ENCODE peak calls at places on chromosomes 12 and 14, in eight cellular contexts. A is heart right ventricle, B is H7, S is bronchial epithelial cell, U is MG63, P is AG04450, X is Panc1, O is transverse colon. K is an unnamed sample.
A peak's percentile ranks its signal among the peaks of the same experiment; 100 is the strongest.

GRCh38 chr14:92223027-92223426 is 99.9 kb upstream of the SLC24A4 start:
- DNase-seq in X (no peak), A (no peak), U (peak; percentile 32), O (no peak), P (no peak), B (no peak), S (no peak), K (no peak)

GRCh38 chr12:32183646-32184045 is 77.0 kb downstream of the BICD1 start:
- DNase-seq in P (no peak), B (no peak), U (no peak), S (no peak), X (no peak), A (no peak), O (no peak), K (no peak)

GRCh38 chr14:58963873-58964597 is 224.4 kb upstream of the DAAM1 start:
- DNase-seq in P (no peak), U (no peak), X (no peak), B (no peak), A (no peak), O (no peak), S (no peak), K (no peak)

GRCh38 chr12:24600996-24601395 is 347.9 kb downstream of the BCAT1 start:
- DNase-seq in U (peak; percentile 23), P (peak; percentile 29), A (no peak), O (no peak), X (no peak), B (no peak), S (peak; percentile 85), K (peak; percentile 33)

GRCh38 chr12:108373111-108373510 is 34.0 kb upstream of the CMKLR1 start:
- DNase-seq in S (no peak), O (no peak), U (no peak), X (no peak), A (no peak), P (no peak), B (peak; percentile 16), K (no peak)

GRCh38 chr12:16913832-16914490 is 308.0 kb upstream of the LMO3 start:
- DNase-seq in A (no peak), P (no peak), O (no peak), B (no peak), S (peak; percentile 87), X (no peak), U (no peak), K (no peak)

GRCh38 chr12:104280703-104281458 is 22.7 kb upstream of the EID3 start:
- DNase-seq in B (no peak), P (peak; percentile 85), A (no peak), X (no peak), S (peak; percentile 98), U (peak; percentile 70), O (no peak), K (no peak)

GRCh38 chr14:104368751-104369100 is 210.8 kb upstream of the C14orf180 start:
- DNase-seq in P (no peak), A (no peak), B (no peak), U (no peak), O (no peak), X (no peak), S (no peak), K (no peak)

GRCh38 chr12:51590347-51591019 is 550 bp upstream of the SCN8A start:
- DNase-seq in U (peak; percentile 74), B (peak; percentile 96), S (no peak), O (peak; percentile 73), X (no peak), A (peak; percentile 32), P (peak; percentile 27), K (peak; percentile 76)

GRCh38 chr12:51591020-51591901 is at the start of gene SCN8A:
- DNase-seq in P (no peak), S (no peak), B (peak; percentile 95), O (peak; percentile 27), A (peak; percentile 18), U (peak; percentile 58), X (no peak), K (peak; percentile 38)

GRCh38 chr12:51592034-51592705 is 1.1 kb downstream of the SCN8A start:
- DNase-seq in X (no peak), S (no peak), U (no peak), O (no peak), B (peak; percentile 36), P (peak; percentile 33), A (no peak), K (no peak)

GRCh38 chr12:51589060-51589459 is 2.0 kb upstream of the SCN8A start:
- DNase-seq in B (no peak), P (no peak), O (no peak), X (no peak), A (no peak), U (no peak), S (no peak), K (no peak)

DNA sequence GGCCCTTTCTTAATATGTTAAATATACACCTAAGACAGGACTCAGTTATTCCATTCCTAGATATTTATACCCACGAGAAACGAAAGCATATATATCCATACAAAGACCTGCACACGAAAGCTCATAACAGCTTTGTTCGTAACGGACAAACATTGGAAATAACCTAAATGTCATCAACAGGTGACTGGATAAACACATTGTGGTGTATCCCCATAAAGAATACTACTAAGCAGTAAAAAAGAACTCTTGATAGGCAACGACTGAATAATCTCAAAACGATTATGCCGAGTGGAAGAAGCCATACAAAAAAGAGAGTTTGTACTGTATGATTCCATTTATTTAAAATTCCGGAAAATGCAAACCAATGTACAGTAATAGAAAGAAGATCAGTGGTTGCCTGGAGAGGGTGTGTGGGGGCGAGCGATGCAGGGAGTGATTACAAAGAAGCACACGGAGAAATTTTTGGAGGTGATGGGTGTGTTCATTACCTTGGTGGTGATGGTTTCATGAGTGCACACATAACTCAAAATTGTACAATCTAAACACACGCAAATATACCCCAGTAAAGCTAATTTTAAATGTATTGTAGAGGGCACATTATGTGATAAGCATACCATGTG is 1.4 kb upstream of the SCN8A start:
- DNase-seq in P (no peak), X (no peak), O (no peak), A (no peak), U (no peak), B (no peak), S (no peak), K (no peak)
- H3K4me3 ChIP-seq in P (no peak overlapping the region), X (peak overlapping the region; percentile 62), O (no peak overlapping the region), A (no peak overlapping the region), U (peak overlapping the region; percentile 58), B (no peak overlapping the region), S (no peak overlapping the region), K (no peak overlapping the region)

DNA sequence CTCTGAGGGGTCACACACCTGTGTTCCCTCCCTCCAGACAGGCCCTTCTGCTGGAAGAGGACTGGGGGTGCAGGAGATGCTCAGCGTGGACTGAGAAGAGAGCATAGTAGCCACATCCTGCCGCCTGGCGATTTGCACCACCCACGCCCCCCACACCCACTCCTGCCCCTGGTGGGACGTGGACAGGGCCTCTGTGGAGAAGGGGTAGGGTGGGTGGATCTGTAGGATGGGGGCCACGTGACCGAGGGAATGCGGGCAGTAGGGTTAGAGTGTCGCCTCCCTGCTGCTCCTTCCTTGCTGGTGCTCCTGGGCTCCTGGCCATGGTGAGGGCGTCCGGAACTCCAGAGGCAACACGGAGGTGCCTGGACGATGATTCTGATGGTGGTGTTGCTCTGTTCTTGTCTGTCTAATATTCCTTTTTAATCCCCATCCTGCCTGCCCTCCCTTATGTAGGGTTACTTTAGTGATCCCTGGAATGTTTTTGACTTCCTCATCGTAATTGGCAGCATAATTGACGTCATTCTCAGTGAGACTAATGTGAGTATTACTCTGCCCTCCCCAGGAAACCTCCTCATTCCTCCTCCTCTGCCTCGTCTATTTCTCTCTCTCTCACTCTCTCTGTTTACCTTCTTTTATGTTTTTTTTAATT is 161.5 kb upstream of the FKBP4 start:
- DNase-seq in B (no peak), X (no peak), O (no peak), U (no peak), A (no peak), S (no peak), P (no peak), K (no peak)
- H3K4me3 ChIP-seq in B (no peak overlapping the region), X (no peak overlapping the region), O (no peak overlapping the region), U (no peak overlapping the region), A (no peak overlapping the region), S (no peak overlapping the region), P (no peak overlapping the region), K (no peak overlapping the region)

GRCh38 chr14:76918176-76918750 is 92.1 kb downstream of the LRRC74A start:
- DNase-seq in U (peak; percentile 88), S (no peak), B (peak; percentile 73), A (peak; percentile 68), P (peak; percentile 84), X (no peak), O (peak; percentile 52), K (no peak)

GRCh38 chr14:76919811-76920571 is 93.8 kb downstream of the LRRC74A start:
- DNase-seq in A (peak; percentile 67), P (peak; percentile 59), X (no peak), O (peak; percentile 35), S (peak; percentile 31), B (peak; percentile 67), U (peak; percentile 53), K (no peak)

GRCh38 chr14:76920572-76921175 is 94.5 kb downstream of the LRRC74A start:
- DNase-seq in X (no peak), O (no peak), P (no peak), B (peak; percentile 79), S (no peak), A (peak; percentile 53), U (no peak), K (no peak)

GRCh38 chr14:76918751-76919421 is 92.7 kb downstream of the LRRC74A start:
- DNase-seq in S (peak; percentile 96), X (peak; percentile 74), B (peak; percentile 88), U (peak; percentile 96), O (peak; percentile 89), P (peak; percentile 96), A (peak; percentile 93), K (no peak)

DNA sequence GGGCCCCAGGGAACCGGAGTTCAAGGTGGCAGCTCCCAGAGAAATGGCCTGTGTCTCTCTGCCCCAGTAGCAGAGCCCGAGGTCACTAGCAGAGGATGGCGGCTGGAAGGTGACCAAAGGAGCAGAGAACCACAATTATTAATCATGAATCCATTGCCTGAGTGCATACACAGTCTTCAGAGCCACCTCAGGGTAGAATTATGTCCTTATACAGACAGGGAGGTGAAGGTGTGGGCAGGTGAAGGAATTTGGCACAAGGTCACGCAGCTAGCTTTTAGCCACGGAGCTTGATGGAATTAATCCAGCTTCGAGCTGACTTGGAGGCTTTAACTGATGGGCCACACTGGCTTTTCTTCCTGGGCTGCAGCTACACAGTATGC is 93.2 kb downstream of the LRRC74A start:
- DNase-seq in A (no peak), B (no peak), P (no peak), U (no peak), S (peak; percentile 33), X (no peak), O (no peak), K (no peak)
- H3K4me3 ChIP-seq in A (no peak overlapping the region), B (no peak overlapping the region), P (peak overlapping the region; percentile 15), U (no peak overlapping the region), S (no peak overlapping the region), X (no peak overlapping the region), O (no peak overlapping the region), K (no peak overlapping the region)

GRCh38 chr14:37591941-37592287 is 3.1 kb downstream of the FOXA1 start:
- DNase-seq in S (peak; percentile 39), A (no peak), X (no peak), P (no peak), U (no peak), O (peak; percentile 36), B (no peak), K (no peak)

GRCh38 chr14:37594238-37594915 is 672 bp downstream of the FOXA1 start:
- DNase-seq in O (peak; percentile 82), A (peak; percentile 34), U (peak; percentile 51), B (peak; percentile 86), X (peak; percentile 32), P (peak; percentile 32), S (peak; percentile 80), K (peak; percentile 6)

GRCh38 chr14:37592288-37593274 is 2.5 kb downstream of the FOXA1 start:
- DNase-seq in B (peak; percentile 74), O (peak; percentile 31), A (no peak), P (no peak), X (no peak), S (peak; percentile 29), U (no peak), K (no peak)

GRCh38 chr14:37594916-37595808 is at the start of the genes FOXA1 and TTC6:
- DNase-seq in A (no peak), P (no peak), O (peak; percentile 65), X (no peak), U (peak; percentile 50), B (peak; percentile 89), S (peak; percentile 67), K (no peak)

GRCh38 chr14:37593496-37594237 is 1.4 kb downstream of the FOXA1 start:
- DNase-seq in S (peak; percentile 50), P (no peak), A (no peak), B (no peak), X (no peak), U (no peak), O (no peak), K (no peak)
- H3K4me3 ChIP-seq in S (peak overlapping the region; percentile 49), P (no peak overlapping the region), A (no peak overlapping the region), B (peak overlapping the region; percentile 6), X (peak overlapping the region; percentile 45), U (peak overlapping the region; percentile 53), O (peak overlapping the region; percentile 4), K (no peak overlapping the region)

K was measured in GM12865.